ENCODE peak calls at places on chromosomes 12 and 14, in four cellular contexts. X, K, P and L are unnamed samples.

GRCh38 chr12:55068416-55069010 is 48.7 kb downstream of the NEUROD4 start:
- DNase-seq in P (peak), X (no peak), K (peak), L (peak)

GRCh38 chr12:47758834-47759690 is at the start of gene RAPGEF3:
- DNase-seq in K (peak), P (peak), X (peak), L (peak)

GRCh38 chr12:3611853-3612703 is 121.1 kb downstream of the PRMT8 start:
- DNase-seq in K (no peak), P (no peak), X (no peak), L (no peak)

GRCh38 chr14:90467501-90467900 is 70.7 kb downstream of the CALM1 start:
- DNase-seq in K (no peak), X (no peak), P (no peak), L (no peak)

GRCh38 chr12:2804390-2805145 is 7.9 kb upstream of the ITFG2 start:
- DNase-seq in P (no peak), X (no peak), K (no peak), L (peak)

GRCh38 chr14:65462411-65462810 is 49.9 kb downstream of the FUT8 start:
- DNase-seq in P (no peak), K (no peak), X (no peak), L (peak)

GRCh38 chr12:389138-390096 is at the start of gene KDM5A:
- DNase-seq in K (peak), P (peak), X (peak), L (peak)

GRCh38 chr12:64608901-64609542 is 1.3 kb upstream of the RASSF3 start:
- DNase-seq in X (no peak), K (peak), P (peak), L (peak)

GRCh38 chr12:69511016-69511415 is 40.8 kb downstream of the FRS2 start:
- DNase-seq in X (no peak), K (no peak), P (no peak), L (no peak)

GRCh38 chr12:49227701-49228100 is 37.2 kb upstream of the TUBA1C start:
- DNase-seq in K (no peak), P (no peak), X (no peak), L (no peak)

GRCh38 chr12:56081393-56082347 is 1.7 kb downstream of the ERBB3 start:
- DNase-seq in K (no peak), X (no peak), P (peak), L (no peak)

GRCh38 chr14:73764881-73765280 is 50.7 kb upstream of the PNMA1 start:
- DNase-seq in K (no peak), X (no peak), P (no peak), L (no peak)

GRCh38 chr14:68651075-68651474 is 141.8 kb downstream of the ZFP36L1 start:
- DNase-seq in P (no peak), X (no peak), K (no peak), L (no peak)

GRCh38 chr12:70920891-70921290 is 353 bp upstream of the PTPRR start:
- DNase-seq in K (no peak), P (peak), X (no peak), L (no peak)

GRCh38 chr12:71958993-71959588 is 20.4 kb downstream of the TPH2 start:
- DNase-seq in X (no peak), K (no peak), P (no peak), L (peak)

GRCh38 chr12:75578546-75578945 is 67.1 kb upstream of the KRR1 start:
- DNase-seq in X (no peak), K (no peak), P (no peak), L (no peak)

GRCh38 chr12:59600174-59600573 is 4.3 kb downstream of the SLC16A7 start:
- DNase-seq in K (no peak), P (no peak), X (no peak), L (no peak)

GRCh38 chr12:59595097-59595496 is 732 bp upstream of the SLC16A7 start:
- DNase-seq in P (no peak), X (no peak), K (peak), L (peak)

GRCh38 chr12:59596232-59597143 is 659 bp downstream of the SLC16A7 start:
- DNase-seq in P (peak), K (peak), X (peak), L (peak)

DNA sequence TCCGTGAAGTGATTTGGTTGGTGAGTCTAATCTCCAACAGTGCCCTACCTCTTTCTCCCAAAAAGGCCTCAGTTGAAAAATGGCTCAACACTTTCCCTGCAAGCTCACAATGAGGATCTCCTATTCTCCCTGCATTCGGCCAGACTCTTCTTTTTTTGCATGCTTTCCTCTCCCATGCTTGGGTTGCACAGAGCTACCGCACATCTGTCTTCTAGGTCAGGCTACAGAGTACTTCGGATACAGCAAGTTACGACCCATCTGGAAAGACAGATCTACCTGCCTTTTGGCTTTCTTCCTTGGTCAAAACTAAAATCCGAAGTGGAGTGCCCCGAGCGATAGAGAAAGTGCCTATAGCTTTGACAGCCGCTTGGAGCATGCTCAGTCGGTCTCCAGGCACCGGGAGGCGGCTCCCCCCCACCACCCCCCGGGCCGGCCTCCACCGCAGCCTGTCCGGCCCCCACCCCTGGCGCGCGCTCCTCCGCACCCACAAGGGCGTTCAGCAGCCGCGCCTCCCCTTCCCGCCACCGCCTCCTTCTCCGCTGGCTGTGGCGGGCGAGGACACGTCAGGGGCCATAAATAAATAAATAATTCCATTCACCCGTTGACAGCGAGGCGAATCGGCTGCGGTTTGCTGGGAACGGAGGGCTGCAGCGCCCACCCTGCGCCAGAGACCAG is at the start of gene SLC16A7:
- DNase-seq in X (peak), P (peak), K (peak), L (peak)
- TF ChIP-seq CTCF in X (no peak), P (peak), K (no peak), L (no peak)

DNA sequence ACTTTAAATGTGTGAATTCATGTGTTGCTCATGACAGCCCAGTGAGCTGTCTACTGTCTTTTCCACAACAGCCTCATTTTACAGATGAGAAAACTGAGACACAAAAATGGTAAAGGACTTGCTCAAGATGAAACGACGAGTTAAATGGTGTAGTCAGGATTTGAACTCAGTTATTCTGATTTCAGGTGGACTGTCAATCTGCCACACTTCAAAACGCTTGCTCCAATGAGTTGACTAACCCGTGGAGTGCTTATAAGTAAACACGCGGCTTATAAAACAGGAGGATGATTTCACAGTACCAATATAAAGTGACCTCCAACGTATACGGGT is 652 bp upstream of the POLE2 start:
- DNase-seq in P (no peak), X (no peak), K (no peak), L (no peak)
- H3K4me3 ChIP-seq in P (peak), X (no peak), K (no peak), L (no peak)

GRCh38 chr12:45633733-45634132 is 95.8 kb upstream of the ARID2 start:
- DNase-seq in K (no peak), X (no peak), P (no peak), L (no peak)
- TF ChIP-seq CTCF in K (no peak), X (no peak), P (no peak), L (no peak)

DNA sequence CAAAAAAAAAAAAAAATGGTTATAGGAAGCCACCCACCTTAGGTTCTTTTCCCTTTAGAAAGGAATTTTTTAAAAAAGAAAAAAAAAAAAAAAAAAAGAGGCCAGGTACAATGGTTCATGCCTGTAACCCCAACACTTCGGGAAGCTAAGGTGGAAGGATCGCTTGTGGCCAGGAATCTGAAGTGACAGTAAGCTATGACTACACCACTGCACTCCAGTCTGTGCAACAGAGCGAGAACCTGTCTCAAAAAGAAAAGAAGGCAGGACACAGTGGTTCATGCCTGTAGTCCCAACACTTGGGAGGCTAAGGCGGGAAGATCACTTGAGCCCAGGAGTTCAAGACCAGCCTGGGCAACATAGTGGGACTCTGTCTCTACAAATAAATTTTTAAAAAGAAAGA is 36.0 kb downstream of the SPTLC2 start:
- DNase-seq in P (no peak), X (no peak), K (no peak), L (no peak)
- H3K4me3 ChIP-seq in P (no peak), X (no peak), K (no peak), L (no peak)

GRCh38 chr14:104550849-104551728 is 28.5 kb upstream of the C14orf180 start:
- DNase-seq in K (no peak), P (no peak), X (peak), L (no peak)
- TF ChIP-seq CTCF in K (no peak), P (no peak), X (no peak), L (no peak)

DNA sequence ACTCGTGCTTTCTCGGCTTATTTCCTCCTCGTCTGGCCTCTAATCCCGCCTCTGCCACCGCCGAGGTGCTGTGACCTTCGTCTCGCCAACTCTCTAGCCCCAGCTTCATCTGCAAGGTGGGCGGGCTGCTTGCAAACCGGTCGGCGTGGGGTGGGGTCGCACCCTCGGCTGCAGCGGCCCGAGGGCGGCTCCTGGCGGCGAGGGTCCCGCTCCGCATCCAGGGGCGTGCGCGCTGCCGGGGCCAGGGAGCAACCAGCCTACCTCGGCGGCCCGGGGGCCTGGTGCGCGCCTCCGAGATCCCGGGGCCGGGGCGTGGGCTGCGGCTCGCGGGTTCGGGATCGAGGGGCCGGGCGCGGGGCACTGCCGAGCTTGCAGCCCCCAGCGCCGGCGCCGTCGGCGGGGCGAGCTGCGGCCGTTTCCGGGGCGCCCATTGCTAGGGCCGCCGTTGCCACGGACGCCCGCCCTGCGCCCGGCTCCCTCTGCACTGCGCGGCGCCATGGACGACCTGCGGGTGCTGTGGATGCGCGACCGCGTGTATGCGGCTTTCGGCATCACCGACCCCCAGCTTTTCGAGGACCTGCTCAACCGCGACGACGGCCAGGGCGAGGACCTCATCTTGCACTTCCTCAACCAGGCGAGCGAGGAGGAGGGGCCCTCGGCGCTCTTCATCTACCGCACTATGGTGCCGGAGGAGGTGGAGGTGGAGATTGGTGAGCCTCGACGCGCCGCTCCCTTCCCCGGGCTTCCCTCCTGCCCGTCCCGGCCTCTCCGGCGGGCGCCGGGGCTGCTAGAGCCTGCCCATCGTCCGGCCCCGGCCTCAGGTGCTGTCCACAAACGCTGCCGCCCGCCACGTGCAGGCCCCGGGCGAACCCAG is at the start of gene DNAH10:
- DNase-seq in X (no peak), K (no peak), P (peak), L (no peak)
- H3K4me3 ChIP-seq in X (peak), K (no peak), P (peak), L (peak)